ENCODE peak calls at places on chromosomes 7 and 10, in seven cellular contexts. One of them, this sample, is unnamed.

GRCh38 chr10:132305654-132306340 is 2.0 kb downstream of the STK32C start:
- DNase-seq in mesenchymal stem cell: no peak
- DNase-seq in IMR-90: no peak
- DNase-seq in neuronal stem cell: no peak
- DNase-seq in H9: no peak
- DNase-seq in H1: no peak
- DNase-seq in trophoblast cell: no peak
- DNase-seq in this sample: peak

GRCh38 chr10:114604357-114605129 is 53.5 kb downstream of the ABLIM1 start:
- DNase-seq in mesenchymal stem cell: no peak
- DNase-seq in IMR-90: no peak
- DNase-seq in neuronal stem cell: no peak
- DNase-seq in H9: no peak
- DNase-seq in H1: no peak
- DNase-seq in trophoblast cell: no peak
- DNase-seq in this sample: no peak

GRCh38 chr7:131103997-131104396 is 223.7 kb upstream of the MKLN1 start:
- DNase-seq in mesenchymal stem cell: peak
- DNase-seq in IMR-90: peak
- DNase-seq in neuronal stem cell: no peak
- DNase-seq in H9: no peak
- DNase-seq in H1: no peak
- DNase-seq in trophoblast cell: peak
- DNase-seq in this sample: no peak

GRCh38 chr10:100970914-100971811 is 1.9 kb downstream of the SEMA4G start:
- DNase-seq in mesenchymal stem cell: no peak
- DNase-seq in IMR-90: no peak
- DNase-seq in neuronal stem cell: no peak
- DNase-seq in H9: no peak
- DNase-seq in H1: no peak
- DNase-seq in trophoblast cell: no peak
- DNase-seq in this sample: no peak

GRCh38 chr7:94067047-94067446 is 62.9 kb upstream of the BET1 start:
- DNase-seq in mesenchymal stem cell: no peak
- DNase-seq in IMR-90: no peak
- DNase-seq in neuronal stem cell: no peak
- DNase-seq in H9: no peak
- DNase-seq in H1: no peak
- DNase-seq in trophoblast cell: no peak
- DNase-seq in this sample: no peak

GRCh38 chr7:88465586-88465985 is 158.9 kb upstream of the STEAP4 start:
- DNase-seq in mesenchymal stem cell: no peak
- DNase-seq in IMR-90: no peak
- DNase-seq in neuronal stem cell: no peak
- DNase-seq in H9: no peak
- DNase-seq in H1: no peak
- DNase-seq in trophoblast cell: no peak
- DNase-seq in this sample: no peak

GRCh38 chr7:46576950-46577349 is 655.9 kb upstream of the IGFBP3 start:
- DNase-seq in mesenchymal stem cell: peak
- DNase-seq in IMR-90: peak
- DNase-seq in neuronal stem cell: no peak
- DNase-seq in H9: no peak
- DNase-seq in H1: no peak
- DNase-seq in trophoblast cell: no peak
- DNase-seq in this sample: no peak

GRCh38 chr7:27198138-27198841 is 1.6 kb downstream of the HOXA13 start:
- DNase-seq in mesenchymal stem cell: no peak
- DNase-seq in IMR-90: no peak
- DNase-seq in neuronal stem cell: no peak
- DNase-seq in H9: peak
- DNase-seq in H1: peak
- DNase-seq in trophoblast cell: no peak
- DNase-seq in this sample: no peak

GRCh38 chr7:34198089-34198686 is 292.8 kb downstream of the BMPER start:
- DNase-seq in mesenchymal stem cell: no peak
- DNase-seq in IMR-90: no peak
- DNase-seq in neuronal stem cell: no peak
- DNase-seq in H9: no peak
- DNase-seq in H1: no peak
- DNase-seq in trophoblast cell: peak
- DNase-seq in this sample: no peak

GRCh38 chr7:81484266-81484665 is 285.6 kb downstream of the HGF start:
- DNase-seq in mesenchymal stem cell: peak
- DNase-seq in IMR-90: peak
- DNase-seq in neuronal stem cell: no peak
- DNase-seq in H9: peak
- DNase-seq in H1: no peak
- DNase-seq in trophoblast cell: peak
- DNase-seq in this sample: peak

GRCh38 chr10:51301644-51302043 is 227.4 kb downstream of the PRKG1 start:
- DNase-seq in mesenchymal stem cell: peak
- DNase-seq in IMR-90: peak
- DNase-seq in neuronal stem cell: no peak
- DNase-seq in H9: no peak
- DNase-seq in H1: no peak
- DNase-seq in trophoblast cell: no peak
- DNase-seq in this sample: no peak

GRCh38 chr10:88865281-88865876 is 13.7 kb upstream of the ANKRD22 start:
- DNase-seq in mesenchymal stem cell: peak
- DNase-seq in IMR-90: no peak
- DNase-seq in neuronal stem cell: no peak
- DNase-seq in H9: no peak
- DNase-seq in H1: no peak
- DNase-seq in trophoblast cell: no peak
- DNase-seq in this sample: no peak

GRCh38 chr10:100065084-100065660 is 16.5 kb downstream of the CPN1 start:
- DNase-seq in mesenchymal stem cell: no peak
- DNase-seq in IMR-90: no peak
- DNase-seq in neuronal stem cell: no peak
- DNase-seq in H9: peak
- DNase-seq in H1: peak
- DNase-seq in trophoblast cell: no peak
- DNase-seq in this sample: peak

GRCh38 chr10:33723181-33723580 is 388.7 kb upstream of the NRP1 start:
- DNase-seq in mesenchymal stem cell: peak
- DNase-seq in IMR-90: no peak
- DNase-seq in neuronal stem cell: no peak
- DNase-seq in H9: no peak
- DNase-seq in H1: no peak
- DNase-seq in trophoblast cell: no peak
- DNase-seq in this sample: no peak

GRCh38 chr7:68381731-68382130 is 1216.5 kb upstream of the AUTS2 start:
- DNase-seq in mesenchymal stem cell: no peak
- DNase-seq in IMR-90: no peak
- DNase-seq in neuronal stem cell: no peak
- DNase-seq in H9: no peak
- DNase-seq in H1: no peak
- DNase-seq in trophoblast cell: no peak
- DNase-seq in this sample: no peak

GRCh38 chr10:8456386-8456785 is 401.9 kb downstream of the GATA3 start:
- DNase-seq in mesenchymal stem cell: no peak
- DNase-seq in IMR-90: no peak
- DNase-seq in neuronal stem cell: no peak
- DNase-seq in H9: no peak
- DNase-seq in H1: no peak
- DNase-seq in trophoblast cell: no peak
- DNase-seq in this sample: no peak

GRCh38 chr7:128304212-128304611 is 39.5 kb downstream of the RBM28 start:
- DNase-seq in mesenchymal stem cell: no peak
- DNase-seq in IMR-90: no peak
- DNase-seq in neuronal stem cell: no peak
- DNase-seq in H9: no peak
- DNase-seq in H1: no peak
- DNase-seq in trophoblast cell: peak
- DNase-seq in this sample: no peak

GRCh38 chr10:47190301-47190700 is 109.7 kb upstream of the GDF10 start:
- DNase-seq in mesenchymal stem cell: no peak
- DNase-seq in IMR-90: no peak
- DNase-seq in neuronal stem cell: no peak
- DNase-seq in H9: no peak
- DNase-seq in H1: no peak
- DNase-seq in trophoblast cell: no peak
- DNase-seq in this sample: no peak

GRCh38 chr7:151925446-151926335 is 30.6 kb upstream of the GALNTL5 start:
- DNase-seq in mesenchymal stem cell: peak
- DNase-seq in IMR-90: no peak
- DNase-seq in neuronal stem cell: no peak
- DNase-seq in H9: no peak
- DNase-seq in H1: no peak
- DNase-seq in trophoblast cell: no peak
- DNase-seq in this sample: no peak

GRCh38 chr7:140676303-140676702 is 3.6 kb downstream of the ADCK2 start:
- DNase-seq in mesenchymal stem cell: no peak
- DNase-seq in IMR-90: no peak
- DNase-seq in neuronal stem cell: no peak
- DNase-seq in H9: no peak
- DNase-seq in H1: no peak
- DNase-seq in trophoblast cell: no peak
- DNase-seq in this sample: no peak

GRCh38 chr7:18580945-18581344 is 85.4 kb downstream of the HDAC9 start:
- DNase-seq in mesenchymal stem cell: no peak
- DNase-seq in IMR-90: no peak
- DNase-seq in neuronal stem cell: no peak
- DNase-seq in H9: no peak
- DNase-seq in H1: no peak
- DNase-seq in trophoblast cell: no peak
- DNase-seq in this sample: no peak

GRCh38 chr7:23955145-23955544 is 245.1 kb downstream of the STK31 start:
- DNase-seq in mesenchymal stem cell: peak
- DNase-seq in IMR-90: peak
- DNase-seq in neuronal stem cell: no peak
- DNase-seq in H9: no peak
- DNase-seq in H1: no peak
- DNase-seq in trophoblast cell: no peak
- DNase-seq in this sample: no peak

GRCh38 chr10:48896756-48897437 is 42.7 kb downstream of the LRRC18 start:
- DNase-seq in mesenchymal stem cell: no peak
- DNase-seq in IMR-90: no peak
- DNase-seq in neuronal stem cell: no peak
- DNase-seq in H9: no peak
- DNase-seq in H1: peak
- DNase-seq in trophoblast cell: no peak
- DNase-seq in this sample: no peak

GRCh38 chr7:78178319-78178718 is 379.7 kb downstream of the PHTF2 start:
- DNase-seq in mesenchymal stem cell: peak
- DNase-seq in IMR-90: peak
- DNase-seq in neuronal stem cell: no peak
- DNase-seq in H9: no peak
- DNase-seq in H1: no peak
- DNase-seq in trophoblast cell: no peak
- DNase-seq in this sample: no peak

GRCh38 chr7:148664319-148664718 is 34.4 kb upstream of the CUL1 start:
- DNase-seq in mesenchymal stem cell: peak
- DNase-seq in IMR-90: peak
- DNase-seq in neuronal stem cell: no peak
- DNase-seq in H9: no peak
- DNase-seq in H1: no peak
- DNase-seq in trophoblast cell: no peak
- DNase-seq in this sample: no peak

GRCh38 chr10:8042864-8043568 is 11.5 kb upstream of the GATA3 start:
- DNase-seq in mesenchymal stem cell: no peak
- DNase-seq in IMR-90: no peak
- DNase-seq in neuronal stem cell: peak
- DNase-seq in H9: peak
- DNase-seq in H1: peak
- DNase-seq in trophoblast cell: no peak
- DNase-seq in this sample: peak

GRCh38 chr10:49082767-49083166 is 32.6 kb downstream of the VSTM4 start:
- DNase-seq in mesenchymal stem cell: no peak
- DNase-seq in IMR-90: no peak
- DNase-seq in neuronal stem cell: no peak
- DNase-seq in H9: no peak
- DNase-seq in H1: no peak
- DNase-seq in trophoblast cell: no peak
- DNase-seq in this sample: no peak

GRCh38 chr10:72935358-72935757 is 19.2 kb downstream of the PLA2G12B start:
- DNase-seq in mesenchymal stem cell: peak
- DNase-seq in IMR-90: peak
- DNase-seq in neuronal stem cell: no peak
- DNase-seq in H9: no peak
- DNase-seq in H1: no peak
- DNase-seq in trophoblast cell: no peak
- DNase-seq in this sample: no peak
- H4K8ac ChIP-seq in mesenchymal stem cell: no peak
- H4K8ac ChIP-seq in IMR-90: no peak
- H4K8ac ChIP-seq in neuronal stem cell: no peak
- H4K8ac ChIP-seq in H9: no peak
- H4K8ac ChIP-seq in H1: no peak
- H4K8ac ChIP-seq in trophoblast cell: no peak
- H4K8ac ChIP-seq in this sample: no peak

DNA sequence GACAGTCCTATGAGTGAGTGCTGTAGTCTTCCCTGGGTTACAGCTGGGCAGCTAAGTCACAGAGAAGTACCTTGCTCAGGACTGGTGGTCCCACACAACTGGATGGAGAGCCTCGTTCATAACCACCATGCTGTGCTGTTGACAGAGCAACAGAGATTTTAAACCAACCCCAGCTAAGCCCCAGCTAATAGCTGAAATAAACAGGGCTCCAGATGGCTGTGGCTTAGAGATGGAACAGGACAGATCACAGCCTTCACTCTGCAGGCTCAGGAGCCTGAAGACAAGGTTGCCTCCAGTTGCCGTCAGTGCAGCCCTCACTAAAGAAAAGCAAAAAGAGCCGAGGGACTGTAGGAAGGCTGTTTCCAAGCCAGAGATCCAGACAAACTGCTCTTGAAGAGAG is 4.0 kb downstream of the HTRA1 start:
- DNase-seq in mesenchymal stem cell: no peak
- DNase-seq in IMR-90: no peak
- DNase-seq in neuronal stem cell: no peak
- DNase-seq in H9: no peak
- DNase-seq in H1: no peak
- DNase-seq in trophoblast cell: no peak
- DNase-seq in this sample: no peak
- H3K4me2 ChIP-seq in mesenchymal stem cell: no peak
- H3K4me2 ChIP-seq in IMR-90: no peak
- H3K4me2 ChIP-seq in neuronal stem cell: no peak
- H3K4me2 ChIP-seq in H9: no peak
- H3K4me2 ChIP-seq in H1: no peak
- H3K4me2 ChIP-seq in trophoblast cell: no peak
- H3K4me2 ChIP-seq in this sample: no peak

DNA sequence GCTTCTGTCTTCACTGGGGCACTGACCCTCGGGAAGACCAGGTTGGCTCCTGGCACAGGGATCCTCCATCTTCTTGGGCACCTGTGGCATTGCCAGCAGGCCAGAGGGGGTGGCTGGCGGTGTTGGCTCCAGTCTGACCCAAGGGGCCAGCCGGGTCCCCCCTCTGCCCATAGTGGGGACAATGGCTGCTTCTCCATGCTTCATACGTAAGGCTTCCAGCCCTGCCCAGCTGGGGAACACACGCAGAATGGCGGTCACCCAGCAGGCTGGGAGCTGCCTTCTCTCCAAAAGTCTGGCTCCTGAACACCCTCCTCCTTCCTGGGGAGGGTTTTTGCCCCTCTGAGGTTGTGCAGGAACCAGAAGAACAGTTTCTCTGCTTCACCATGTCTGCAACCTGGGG is 106.8 kb downstream of the NEURL1 start:
- DNase-seq in mesenchymal stem cell: no peak
- DNase-seq in IMR-90: no peak
- DNase-seq in neuronal stem cell: no peak
- DNase-seq in H9: no peak
- DNase-seq in H1: no peak
- DNase-seq in trophoblast cell: no peak
- DNase-seq in this sample: no peak
- H4K8ac ChIP-seq in mesenchymal stem cell: peak
- H4K8ac ChIP-seq in IMR-90: no peak
- H4K8ac ChIP-seq in neuronal stem cell: no peak
- H4K8ac ChIP-seq in H9: no peak
- H4K8ac ChIP-seq in H1: no peak
- H4K8ac ChIP-seq in trophoblast cell: no peak
- H4K8ac ChIP-seq in this sample: no peak

GRCh38 chr10:66322777-66323176 is 603.1 kb upstream of the LRRTM3 start:
- DNase-seq in mesenchymal stem cell: no peak
- DNase-seq in IMR-90: no peak
- DNase-seq in neuronal stem cell: no peak
- DNase-seq in H9: no peak
- DNase-seq in H1: no peak
- DNase-seq in trophoblast cell: no peak
- DNase-seq in this sample: no peak
- H3K4me2 ChIP-seq in mesenchymal stem cell: no peak
- H3K4me2 ChIP-seq in IMR-90: no peak
- H3K4me2 ChIP-seq in neuronal stem cell: no peak
- H3K4me2 ChIP-seq in H9: no peak
- H3K4me2 ChIP-seq in H1: no peak
- H3K4me2 ChIP-seq in trophoblast cell: peak
- H3K4me2 ChIP-seq in this sample: no peak

This sample was measured in mesendoderm.